ENCODE peak calls at places on chromosomes 11 and 22, in six cellular contexts. R is ovary, M is foreskin fibroblast, Q is lower lobe of right lung, Z is WERI-Rb-1, X is thoracic aorta. U is an unnamed sample.

GRCh38 chr11:79040348-79040747 is 400.5 kb downstream of the TENM4 start:
- DNase-seq in R (no peak), M (peak), Q (no peak), Z (no peak), X (no peak), U (no peak)

GRCh38 chr11:78268516-78269410 is 80.0 kb downstream of the USP35 start:
- DNase-seq in R (peak), M (no peak), Q (no peak), Z (no peak), X (no peak), U (no peak)

GRCh38 chr11:6757373-6757967 is 14.3 kb downstream of the OR2AG2 start:
- DNase-seq in R (peak), M (peak), Q (no peak), Z (peak), X (no peak), U (peak)

GRCh38 chr11:122344281-122344680 is 228.3 kb upstream of the BLID start:
- DNase-seq in R (no peak), M (peak), Q (no peak), Z (no peak), X (no peak), U (peak)

GRCh38 chr11:33310720-33311500 is 53.7 kb downstream of the HIPK3 start:
- DNase-seq in R (no peak), M (no peak), Q (no peak), Z (no peak), X (no peak), U (no peak)

GRCh38 chr22:19522190-19522880 is 1.9 kb downstream of the CLDN5 start:
- DNase-seq in R (no peak), M (no peak), Q (no peak), Z (peak), X (no peak), U (no peak)

GRCh38 chr11:2358754-2359444 is 18.2 kb upstream of the CD81 start:
- DNase-seq in R (no peak), M (no peak), Q (no peak), Z (no peak), X (no peak), U (no peak)

GRCh38 chr22:39947488-39948216 is 12.5 kb upstream of the TMA7B start:
- DNase-seq in R (no peak), M (no peak), Q (peak), Z (no peak), X (no peak), U (no peak)

GRCh38 chr11:46367244-46367915 is 14.1 kb upstream of the MDK start:
- DNase-seq in R (peak), M (peak), Q (peak), Z (peak), X (no peak), U (no peak)

GRCh38 chr22:31567196-31567595 is 70.9 kb downstream of the SFI1 start:
- DNase-seq in R (no peak), M (no peak), Q (no peak), Z (no peak), X (no peak), U (no peak)

GRCh38 chr11:15963266-15963665 is 393.1 kb downstream of the SOX6 start:
- DNase-seq in R (no peak), M (no peak), Q (no peak), Z (no peak), X (no peak), U (no peak)

GRCh38 chr11:47869548-47870393 is 21.6 kb upstream of the NUP160 start:
- DNase-seq in R (no peak), M (no peak), Q (no peak), Z (no peak), X (no peak), U (no peak)

GRCh38 chr22:24550028-24550901 is 4.7 kb downstream of the GUCD1 start:
- DNase-seq in R (no peak), M (no peak), Q (no peak), Z (no peak), X (no peak), U (no peak)

GRCh38 chr11:34278708-34279297 is 79.0 kb downstream of the ABTB2 start:
- DNase-seq in R (no peak), M (no peak), Q (no peak), Z (no peak), X (no peak), U (no peak)

GRCh38 chr11:15199693-15200092 is 85.0 kb downstream of the INSC start:
- DNase-seq in R (no peak), M (no peak), Q (no peak), Z (no peak), X (peak), U (no peak)

GRCh38 chr22:47865626-47866025 is 1103.2 kb downstream of the TBC1D22A start:
- DNase-seq in R (no peak), M (no peak), Q (no peak), Z (no peak), X (no peak), U (no peak)

GRCh38 chr11:63504054-63504453 is 1.8 kb upstream of the LGALS12 start:
- DNase-seq in R (no peak), M (no peak), Q (no peak), Z (no peak), X (no peak), U (no peak)

GRCh38 chr11:44149651-44150050 is 54.2 kb downstream of the EXT2 start:
- DNase-seq in R (no peak), M (no peak), Q (no peak), Z (no peak), X (no peak), U (no peak)

GRCh38 chr22:37545703-37546435 is 14.4 kb upstream of the CDC42EP1 start:
- DNase-seq in R (peak), M (peak), Q (peak), Z (no peak), X (peak), U (peak)

GRCh38 chr11:35162795-35163194 is 23.8 kb downstream of the CD44 start:
- DNase-seq in R (no peak), M (no peak), Q (no peak), Z (no peak), X (no peak), U (no peak)

GRCh38 chr11:43316451-43316850 is 4.7 kb downstream of the API5 start:
- DNase-seq in R (no peak), M (no peak), Q (no peak), Z (no peak), X (no peak), U (no peak)

GRCh38 chr22:25742918-25743708 is 1.1 kb downstream of the MYO18B start:
- DNase-seq in R (no peak), M (no peak), Q (no peak), Z (no peak), X (no peak), U (no peak)

GRCh38 chr22:25746012-25746373 is 4.0 kb downstream of the MYO18B start:
- DNase-seq in R (no peak), M (peak), Q (no peak), Z (no peak), X (no peak), U (no peak)

GRCh38 chr22:25744694-25745093 is 2.7 kb downstream of the MYO18B start:
- DNase-seq in R (no peak), M (no peak), Q (no peak), Z (no peak), X (no peak), U (no peak)

GRCh38 chr22:25747245-25747944 is 5.4 kb downstream of the MYO18B start:
- DNase-seq in R (peak), M (peak), Q (no peak), Z (no peak), X (peak), U (peak)

GRCh38 chr22:25745341-25746011 is 3.5 kb downstream of the MYO18B start:
- DNase-seq in R (no peak), M (peak), Q (no peak), Z (no peak), X (no peak), U (peak)
- H3K4me3 ChIP-seq in R (no peak), M (no peak), Q (no peak), Z (no peak), X (peak), U (no peak)

GRCh38 chr11:70378506-70379134 is 19.7 kb upstream of the CTTN start:
- DNase-seq in R (no peak), M (no peak), Q (no peak), Z (no peak), X (no peak), U (no peak)
- TF ChIP-seq CTCF in R (no peak), M (no peak), Q (no peak), Z (no peak), X (no peak), U (no peak)

GRCh38 chr22:35835267-35835997 is 117.8 kb downstream of the APOL5 start:
- DNase-seq in R (no peak), M (peak), Q (no peak), Z (no peak), X (no peak), U (no peak)
- H3K4me3 ChIP-seq in R (peak), M (peak), Q (peak), Z (no peak), X (peak), U (peak)

GRCh38 chr22:50014655-50015401 is 2.3 kb upstream of the IL17REL start:
- DNase-seq in R (no peak), M (no peak), Q (peak), Z (peak), X (no peak), U (no peak)
- TF ChIP-seq CTCF in R (no peak), M (no peak), Q (no peak), Z (no peak), X (no peak), U (no peak)

GRCh38 chr11:849951-850776 is 7.5 kb downstream of the TSPAN4 start:
- DNase-seq in R (no peak), M (no peak), Q (no peak), Z (no peak), X (no peak), U (no peak)
- H3K4me3 ChIP-seq in R (peak), M (peak), Q (peak), Z (peak), X (peak), U (peak)

GRCh38 chr11:12137005-12137690 is 26.8 kb downstream of the MICAL2 start:
- DNase-seq in R (no peak), M (no peak), Q (peak), Z (peak), X (no peak), U (no peak)

GRCh38 chr11:12140186-12140938 is 30.0 kb downstream of the MICAL2 start:
- DNase-seq in R (no peak), M (no peak), Q (no peak), Z (no peak), X (no peak), U (no peak)

GRCh38 chr11:12135185-12135584 is 24.8 kb downstream of the MICAL2 start:
- DNase-seq in R (no peak), M (no peak), Q (no peak), Z (no peak), X (no peak), U (no peak)

GRCh38 chr11:12139144-12139881 is 28.9 kb downstream of the MICAL2 start:
- DNase-seq in R (peak), M (peak), Q (no peak), Z (no peak), X (peak), U (peak)

GRCh38 chr11:12137938-12138731 is 27.7 kb downstream of the MICAL2 start:
- DNase-seq in R (no peak), M (peak), Q (no peak), Z (no peak), X (peak), U (peak)
- TF ChIP-seq CTCF in R (no peak), M (no peak), Q (no peak), Z (no peak), X (no peak), U (no peak)